ENCODE peak calls at places on chromosome 9, in ten cellular contexts. One of them, this sample, is unnamed.

GRCh38 chr9:113176748-113177147 is 25.9 kb downstream of the SLC31A2 start:
- DNase-seq in A673: no peak
- DNase-seq in coronary artery: no peak
- DNase-seq in CD8-positive, alpha-beta memory T cell: no peak
- DNase-seq in H1: no peak
- DNase-seq in IMR-90: no peak
- DNase-seq in adrenal gland: no peak
- DNase-seq in mucosa of descending colon: no peak
- DNase-seq in CD4-positive, CD25-positive, alpha-beta regulatory T cell: no peak
- DNase-seq in astrocyte: no peak
- DNase-seq in this sample: no peak

GRCh38 chr9:131635285-131635684 is 90.0 kb downstream of the PRRT1B start:
- DNase-seq in A673: peak; percentile 81
- DNase-seq in H1: no peak
- DNase-seq in CD4-positive, CD25-positive, alpha-beta regulatory T cell: peak; percentile 60
- DNase-seq in CD8-positive, alpha-beta memory T cell: peak; percentile 88
- DNase-seq in astrocyte: peak; percentile 98
- DNase-seq in adrenal gland: peak; percentile 98
- DNase-seq in coronary artery: peak; percentile 88
- DNase-seq in mucosa of descending colon: peak; percentile 92
- DNase-seq in IMR-90: peak; percentile 99
- DNase-seq in this sample: no peak

GRCh38 chr9:35195683-35196082 is 33.9 kb downstream of the UNC13B start:
- DNase-seq in astrocyte: peak; percentile 18
- DNase-seq in mucosa of descending colon: no peak
- DNase-seq in A673: no peak
- DNase-seq in CD8-positive, alpha-beta memory T cell: no peak
- DNase-seq in H1: no peak
- DNase-seq in adrenal gland: no peak
- DNase-seq in coronary artery: no peak
- DNase-seq in CD4-positive, CD25-positive, alpha-beta regulatory T cell: no peak
- DNase-seq in IMR-90: peak; percentile 29
- DNase-seq in this sample: no peak

GRCh38 chr9:1018121-1018520 is 32.0 kb upstream of the DMRT2 start:
- DNase-seq in astrocyte: no peak
- DNase-seq in CD4-positive, CD25-positive, alpha-beta regulatory T cell: no peak
- DNase-seq in A673: peak; percentile 18
- DNase-seq in adrenal gland: no peak
- DNase-seq in IMR-90: no peak
- DNase-seq in mucosa of descending colon: peak; percentile 60
- DNase-seq in H1: peak; percentile 65
- DNase-seq in coronary artery: no peak
- DNase-seq in CD8-positive, alpha-beta memory T cell: no peak
- DNase-seq in this sample: no peak

GRCh38 chr9:81264516-81264915 is 424.8 kb downstream of the TLE1 start:
- DNase-seq in adrenal gland: no peak
- DNase-seq in mucosa of descending colon: no peak
- DNase-seq in H1: no peak
- DNase-seq in CD8-positive, alpha-beta memory T cell: no peak
- DNase-seq in coronary artery: no peak
- DNase-seq in A673: no peak
- DNase-seq in astrocyte: peak; percentile 87
- DNase-seq in IMR-90: peak; percentile 73
- DNase-seq in CD4-positive, CD25-positive, alpha-beta regulatory T cell: no peak
- DNase-seq in this sample: no peak

GRCh38 chr9:91986248-91986647 is 36.2 kb upstream of the ROR2 start:
- DNase-seq in coronary artery: no peak
- DNase-seq in H1: no peak
- DNase-seq in A673: no peak
- DNase-seq in CD8-positive, alpha-beta memory T cell: no peak
- DNase-seq in adrenal gland: no peak
- DNase-seq in IMR-90: peak; percentile 11
- DNase-seq in astrocyte: no peak
- DNase-seq in CD4-positive, CD25-positive, alpha-beta regulatory T cell: no peak
- DNase-seq in mucosa of descending colon: no peak
- DNase-seq in this sample: no peak

GRCh38 chr9:98795970-98796363 is 388 bp downstream of the ANKS6 start:
- DNase-seq in IMR-90: no peak
- DNase-seq in A673: no peak
- DNase-seq in CD8-positive, alpha-beta memory T cell: peak; percentile 50
- DNase-seq in mucosa of descending colon: peak; percentile 43
- DNase-seq in adrenal gland: peak; percentile 17
- DNase-seq in CD4-positive, CD25-positive, alpha-beta regulatory T cell: no peak
- DNase-seq in coronary artery: no peak
- DNase-seq in H1: peak; percentile 62
- DNase-seq in astrocyte: no peak
- DNase-seq in this sample: no peak

GRCh38 chr9:71446499-71447411 is 321.6 kb downstream of the CEMIP2 start:
- DNase-seq in H1: peak; percentile 85
- DNase-seq in A673: peak; percentile 83
- DNase-seq in CD4-positive, CD25-positive, alpha-beta regulatory T cell: no peak
- DNase-seq in IMR-90: peak; percentile 46
- DNase-seq in CD8-positive, alpha-beta memory T cell: no peak
- DNase-seq in coronary artery: no peak
- DNase-seq in astrocyte: peak; percentile 51
- DNase-seq in adrenal gland: peak; percentile 16
- DNase-seq in mucosa of descending colon: peak; percentile 55
- DNase-seq in this sample: no peak

DNA sequence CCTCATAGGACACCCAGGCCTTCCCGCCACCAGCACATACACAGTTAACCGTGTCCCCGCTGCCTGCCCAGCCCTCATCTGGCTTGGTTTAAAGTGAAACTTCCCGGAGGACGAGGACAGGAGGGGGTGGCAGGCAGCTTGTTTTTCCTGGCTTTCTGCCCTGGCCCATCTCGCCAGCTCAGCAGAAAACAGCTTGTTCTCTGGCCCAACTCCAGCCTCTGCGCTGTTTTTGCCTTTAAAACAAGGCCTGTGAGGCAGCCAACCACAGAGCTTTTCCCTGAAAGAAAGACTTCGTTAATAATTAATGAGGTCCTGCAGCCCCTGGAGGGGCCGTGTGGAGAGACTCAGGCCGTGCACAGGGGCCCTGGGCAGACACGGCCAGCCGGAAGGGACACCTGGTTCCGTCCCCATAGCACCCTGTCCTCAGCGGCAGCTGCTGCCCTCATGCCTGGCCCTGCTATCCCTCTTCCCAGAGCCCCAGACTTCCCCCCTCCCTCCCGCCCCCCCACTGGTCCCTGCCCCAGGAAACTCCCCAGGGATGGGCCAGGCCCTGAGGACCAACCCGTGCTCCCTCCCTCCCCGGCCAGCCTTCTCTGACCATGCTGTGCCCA is 108.7 kb downstream of the RXRA start:
- DNase-seq in mucosa of descending colon: peak; percentile 92
- DNase-seq in astrocyte: peak; percentile 93
- DNase-seq in IMR-90: peak; percentile 97
- DNase-seq in CD8-positive, alpha-beta memory T cell: no peak
- DNase-seq in A673: peak; percentile 98
- DNase-seq in CD4-positive, CD25-positive, alpha-beta regulatory T cell: no peak
- DNase-seq in coronary artery: peak; percentile 96
- DNase-seq in adrenal gland: peak; percentile 99
- DNase-seq in H1: no peak
- DNase-seq in this sample: no peak
- H3K4me3 ChIP-seq in mucosa of descending colon: no peak overlapping the region
- H3K4me3 ChIP-seq in astrocyte: no peak overlapping the region
- H3K4me3 ChIP-seq in IMR-90: no peak overlapping the region
- H3K4me3 ChIP-seq in CD8-positive, alpha-beta memory T cell: no peak overlapping the region
- H3K4me3 ChIP-seq in A673: no peak overlapping the region
- H3K4me3 ChIP-seq in CD4-positive, CD25-positive, alpha-beta regulatory T cell: no peak overlapping the region
- H3K4me3 ChIP-seq in coronary artery: peak overlapping the region; percentile 64
- H3K4me3 ChIP-seq in adrenal gland: no peak overlapping the region
- H3K4me3 ChIP-seq in H1: no peak overlapping the region
- H3K4me3 ChIP-seq in this sample: no peak overlapping the region

GRCh38 chr9:137761793-137762192 is 115.8 kb upstream of the CACNA1B start:
- DNase-seq in mucosa of descending colon: no peak
- DNase-seq in coronary artery: no peak
- DNase-seq in astrocyte: no peak
- DNase-seq in IMR-90: no peak
- DNase-seq in CD8-positive, alpha-beta memory T cell: no peak
- DNase-seq in adrenal gland: peak; percentile 49
- DNase-seq in A673: no peak
- DNase-seq in H1: no peak
- DNase-seq in CD4-positive, CD25-positive, alpha-beta regulatory T cell: no peak
- DNase-seq in this sample: no peak

GRCh38 chr9:137764171-137764671 is 113.4 kb upstream of the CACNA1B start:
- DNase-seq in A673: no peak
- DNase-seq in coronary artery: no peak
- DNase-seq in adrenal gland: no peak
- DNase-seq in H1: no peak
- DNase-seq in IMR-90: no peak
- DNase-seq in CD8-positive, alpha-beta memory T cell: no peak
- DNase-seq in astrocyte: no peak
- DNase-seq in CD4-positive, CD25-positive, alpha-beta regulatory T cell: no peak
- DNase-seq in mucosa of descending colon: no peak
- DNase-seq in this sample: no peak

GRCh38 chr9:137763271-137763955 is 114.2 kb upstream of the CACNA1B start:
- DNase-seq in coronary artery: no peak
- DNase-seq in astrocyte: no peak
- DNase-seq in adrenal gland: no peak
- DNase-seq in mucosa of descending colon: no peak
- DNase-seq in CD4-positive, CD25-positive, alpha-beta regulatory T cell: no peak
- DNase-seq in IMR-90: no peak
- DNase-seq in A673: no peak
- DNase-seq in H1: no peak
- DNase-seq in CD8-positive, alpha-beta memory T cell: no peak
- DNase-seq in this sample: no peak

GRCh38 chr9:137761032-137761431 is 116.5 kb upstream of the CACNA1B start:
- DNase-seq in CD4-positive, CD25-positive, alpha-beta regulatory T cell: peak; percentile 17
- DNase-seq in CD8-positive, alpha-beta memory T cell: no peak
- DNase-seq in IMR-90: no peak
- DNase-seq in adrenal gland: no peak
- DNase-seq in astrocyte: no peak
- DNase-seq in A673: peak; percentile 14
- DNase-seq in mucosa of descending colon: no peak
- DNase-seq in H1: no peak
- DNase-seq in coronary artery: no peak
- DNase-seq in this sample: no peak

DNA sequence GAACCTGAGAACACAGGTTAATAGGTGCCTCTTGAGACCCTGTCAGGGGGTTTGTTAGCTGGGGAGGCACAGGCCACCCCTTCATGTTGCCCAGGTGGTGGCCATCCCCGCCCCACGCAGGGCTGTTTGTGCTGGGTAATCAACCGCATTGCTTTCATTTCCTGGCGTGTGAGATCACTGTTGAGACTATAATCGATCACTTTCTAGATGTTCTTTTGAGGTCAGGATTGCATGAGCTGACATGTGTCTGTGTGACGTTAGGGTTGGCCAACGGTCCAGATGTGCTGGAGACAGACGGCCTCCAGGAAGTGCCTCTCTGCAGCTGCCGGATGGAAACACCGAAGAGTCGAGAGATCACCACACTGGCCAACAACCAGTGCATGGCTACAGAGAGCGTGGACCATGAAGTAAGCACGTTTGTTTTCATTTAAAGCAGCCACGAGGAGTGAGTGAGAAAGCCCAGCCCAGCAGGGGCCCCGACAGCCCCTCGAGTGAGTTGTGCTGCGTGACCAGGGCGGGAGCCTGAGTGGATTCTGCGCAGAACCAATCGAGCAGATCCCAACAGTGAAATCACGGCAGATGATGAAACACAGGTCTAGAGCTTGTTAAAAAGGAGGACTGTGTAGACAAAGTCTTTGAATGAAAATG is 115.0 kb upstream of the CACNA1B start:
- DNase-seq in H1: no peak
- DNase-seq in CD8-positive, alpha-beta memory T cell: no peak
- DNase-seq in coronary artery: no peak
- DNase-seq in IMR-90: peak; percentile 59
- DNase-seq in astrocyte: no peak
- DNase-seq in CD4-positive, CD25-positive, alpha-beta regulatory T cell: no peak
- DNase-seq in A673: no peak
- DNase-seq in mucosa of descending colon: no peak
- DNase-seq in adrenal gland: peak; percentile 51
- DNase-seq in this sample: no peak
- H3K4me3 ChIP-seq in H1: no peak overlapping the region
- H3K4me3 ChIP-seq in CD8-positive, alpha-beta memory T cell: no peak overlapping the region
- H3K4me3 ChIP-seq in coronary artery: no peak overlapping the region
- H3K4me3 ChIP-seq in IMR-90: no peak overlapping the region
- H3K4me3 ChIP-seq in astrocyte: no peak overlapping the region
- H3K4me3 ChIP-seq in CD4-positive, CD25-positive, alpha-beta regulatory T cell: peak overlapping the region; percentile 47
- H3K4me3 ChIP-seq in A673: no peak overlapping the region
- H3K4me3 ChIP-seq in mucosa of descending colon: no peak overlapping the region
- H3K4me3 ChIP-seq in adrenal gland: no peak overlapping the region
- H3K4me3 ChIP-seq in this sample: no peak overlapping the region

DNA sequence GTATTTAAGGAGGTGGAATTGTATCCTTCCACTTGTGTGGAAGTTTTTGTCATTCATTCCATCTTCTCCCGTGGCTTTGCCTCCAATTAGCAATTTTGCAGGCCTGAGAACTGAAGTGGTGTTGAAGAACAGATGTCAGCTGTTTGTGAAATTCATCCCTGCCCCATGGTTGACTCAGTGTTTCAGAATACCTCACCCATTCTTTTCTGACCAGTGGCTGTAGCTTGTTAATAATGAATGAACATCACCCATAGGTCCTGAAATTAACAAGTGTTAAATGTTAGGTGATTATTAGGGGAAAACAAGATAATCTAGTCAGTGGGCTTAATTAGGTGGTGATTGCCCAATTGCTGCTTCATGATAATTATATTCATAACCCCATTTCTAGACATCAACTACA is 11.7 kb downstream of the ZNF462 start:
- DNase-seq in coronary artery: no peak
- DNase-seq in A673: no peak
- DNase-seq in mucosa of descending colon: no peak
- DNase-seq in IMR-90: peak; percentile 50
- DNase-seq in H1: no peak
- DNase-seq in adrenal gland: no peak
- DNase-seq in CD4-positive, CD25-positive, alpha-beta regulatory T cell: no peak
- DNase-seq in CD8-positive, alpha-beta memory T cell: no peak
- DNase-seq in astrocyte: no peak
- DNase-seq in this sample: no peak
- H3K4me3 ChIP-seq in coronary artery: no peak overlapping the region
- H3K4me3 ChIP-seq in A673: no peak overlapping the region
- H3K4me3 ChIP-seq in mucosa of descending colon: no peak overlapping the region
- H3K4me3 ChIP-seq in IMR-90: no peak overlapping the region
- H3K4me3 ChIP-seq in H1: no peak overlapping the region
- H3K4me3 ChIP-seq in adrenal gland: no peak overlapping the region
- H3K4me3 ChIP-seq in CD4-positive, CD25-positive, alpha-beta regulatory T cell: no peak overlapping the region
- H3K4me3 ChIP-seq in CD8-positive, alpha-beta memory T cell: no peak overlapping the region
- H3K4me3 ChIP-seq in astrocyte: no peak overlapping the region
- H3K4me3 ChIP-seq in this sample: no peak overlapping the region

GRCh38 chr9:136747161-136748060 is 914 bp downstream of the LCN6 start:
- DNase-seq in coronary artery: no peak
- DNase-seq in H1: no peak
- DNase-seq in adrenal gland: no peak
- DNase-seq in CD8-positive, alpha-beta memory T cell: no peak
- DNase-seq in astrocyte: no peak
- DNase-seq in IMR-90: no peak
- DNase-seq in mucosa of descending colon: no peak
- DNase-seq in A673: no peak
- DNase-seq in CD4-positive, CD25-positive, alpha-beta regulatory T cell: no peak
- DNase-seq in this sample: no peak

GRCh38 chr9:136746621-136747020 is 1.7 kb downstream of the LCN6 start:
- DNase-seq in CD8-positive, alpha-beta memory T cell: no peak
- DNase-seq in astrocyte: no peak
- DNase-seq in mucosa of descending colon: no peak
- DNase-seq in coronary artery: no peak
- DNase-seq in IMR-90: no peak
- DNase-seq in adrenal gland: no peak
- DNase-seq in CD4-positive, CD25-positive, alpha-beta regulatory T cell: no peak
- DNase-seq in H1: no peak
- DNase-seq in A673: no peak
- DNase-seq in this sample: no peak

GRCh38 chr9:136744747-136745146 is 2.0 kb upstream of the LCN10 start:
- DNase-seq in adrenal gland: no peak
- DNase-seq in H1: no peak
- DNase-seq in IMR-90: no peak
- DNase-seq in mucosa of descending colon: no peak
- DNase-seq in astrocyte: no peak
- DNase-seq in CD4-positive, CD25-positive, alpha-beta regulatory T cell: no peak
- DNase-seq in coronary artery: no peak
- DNase-seq in A673: no peak
- DNase-seq in CD8-positive, alpha-beta memory T cell: no peak
- DNase-seq in this sample: no peak

GRCh38 chr9:136743639-136744211 is 985 bp upstream of the LCN10 start:
- DNase-seq in mucosa of descending colon: no peak
- DNase-seq in adrenal gland: no peak
- DNase-seq in CD8-positive, alpha-beta memory T cell: no peak
- DNase-seq in IMR-90: no peak
- DNase-seq in CD4-positive, CD25-positive, alpha-beta regulatory T cell: no peak
- DNase-seq in astrocyte: no peak
- DNase-seq in A673: no peak
- DNase-seq in H1: no peak
- DNase-seq in coronary artery: no peak
- DNase-seq in this sample: no peak

GRCh38 chr9:136745389-136746218 is 2.7 kb downstream of the LCN6 start:
- DNase-seq in CD8-positive, alpha-beta memory T cell: no peak
- DNase-seq in CD4-positive, CD25-positive, alpha-beta regulatory T cell: no peak
- DNase-seq in astrocyte: no peak
- DNase-seq in IMR-90: no peak
- DNase-seq in coronary artery: no peak
- DNase-seq in mucosa of descending colon: no peak
- DNase-seq in A673: no peak
- DNase-seq in adrenal gland: no peak
- DNase-seq in H1: no peak
- DNase-seq in this sample: no peak
- H3K4me3 ChIP-seq in CD8-positive, alpha-beta memory T cell: no peak overlapping the region
- H3K4me3 ChIP-seq in CD4-positive, CD25-positive, alpha-beta regulatory T cell: no peak overlapping the region
- H3K4me3 ChIP-seq in astrocyte: no peak overlapping the region
- H3K4me3 ChIP-seq in IMR-90: no peak overlapping the region
- H3K4me3 ChIP-seq in coronary artery: peak overlapping the region; percentile 14
- H3K4me3 ChIP-seq in mucosa of descending colon: no peak overlapping the region
- H3K4me3 ChIP-seq in A673: no peak overlapping the region
- H3K4me3 ChIP-seq in adrenal gland: no peak overlapping the region
- H3K4me3 ChIP-seq in H1: no peak overlapping the region
- H3K4me3 ChIP-seq in this sample: no peak overlapping the region